ENCODE peak calls at places on chromosomes 12 and 14, in eight cellular contexts. Y is anterior cingulate cortex; B is kidney tubule cell; G is stimulated activated CD8-positive, alpha-beta memory T cell treated with anti-CD3 and anti-CD28 coated beads, Interleukin-4, amount 100 ng/mL, for 24 hours; W is NCI-H345; R is T follicular helper cell; V is lung microvascular endothelial cell; F is NCI-H446 treated with DMSO at 0.1 percent for 48 hours. C is an unnamed sample.

GRCh38 chr12:20350495-20350894 is 17.8 kb upstream of the PDE3A start:
- DNase-seq in V (peak; percentile 5), G (no peak), F (no peak), W (no peak), Y (no peak), R (no peak), B (no peak), C (no peak)

GRCh38 chr14:24849471-24849870 is 200.5 kb downstream of the STXBP6 start:
- DNase-seq in Y (no peak), G (no peak), R (no peak), B (no peak), W (no peak), V (no peak), F (no peak), C (no peak)

GRCh38 chr12:111777345-111778045 is 10.8 kb downstream of the ALDH2 start:
- DNase-seq in V (no peak), W (no peak), R (no peak), G (no peak), F (no peak), B (peak; percentile 91), Y (no peak), C (peak; percentile 66)

GRCh38 chr12:55706840-55707671 is 648 bp downstream of the ITGA7 start:
- DNase-seq in F (no peak), W (peak; percentile 28), B (no peak), Y (no peak), G (no peak), V (no peak), R (no peak), C (peak; percentile 63)

GRCh38 chr14:100066984-100067383 is 1.8 kb downstream of the EVL start:
- DNase-seq in G (no peak), B (no peak), F (no peak), Y (no peak), R (no peak), W (no peak), V (no peak), C (no peak)

GRCh38 chr12:100987552-100988277 is 193.1 kb downstream of the ANO4 start:
- DNase-seq in B (peak; percentile 88), G (no peak), W (peak; percentile 42), V (peak; percentile 74), F (no peak), Y (no peak), R (no peak), C (no peak)

GRCh38 chr12:101619868-101620761 is 25.3 kb downstream of the MYBPC1 start:
- DNase-seq in F (peak; percentile 70), B (no peak), Y (no peak), R (no peak), V (peak; percentile 5), W (peak; percentile 54), G (no peak), C (no peak)

GRCh38 chr12:119748512-119748911 is 80.6 kb downstream of the PRKAB1 start:
- DNase-seq in Y (no peak), W (no peak), R (no peak), G (no peak), B (peak; percentile 89), F (no peak), V (no peak), C (no peak)

GRCh38 chr12:19842116-19842515 is 402.8 kb downstream of the AEBP2 start:
- DNase-seq in V (no peak), F (no peak), G (no peak), W (no peak), Y (no peak), R (no peak), B (no peak), C (no peak)

GRCh38 chr14:71533396-71533795 is 398.8 kb upstream of the RGS6 start:
- DNase-seq in V (no peak), B (no peak), G (no peak), Y (no peak), F (no peak), R (no peak), W (no peak), C (no peak)

GRCh38 chr14:102140027-102140749 is 491 bp downstream of the WDR20 start:
- DNase-seq in B (peak; percentile 55), F (no peak), Y (peak; percentile 52), R (peak; percentile 5), G (peak; percentile 15), V (peak; percentile 17), W (peak; percentile 17), C (peak; percentile 51)

GRCh38 chr12:2588345-2588744 is 206.4 kb upstream of the FKBP4 start:
- DNase-seq in W (no peak), B (no peak), R (no peak), F (no peak), Y (no peak), V (no peak), G (no peak), C (no peak)

GRCh38 chr12:15962760-15963159 is 51.6 kb downstream of the DERA start:
- DNase-seq in Y (no peak), B (peak; percentile 92), V (no peak), G (no peak), F (no peak), R (no peak), W (no peak), C (no peak)

GRCh38 chr12:78403136-78403535 is 461.4 kb upstream of the SYT1 start:
- DNase-seq in V (no peak), B (peak; percentile 93), F (no peak), W (no peak), G (no peak), Y (no peak), R (no peak), C (no peak)

GRCh38 chr14:60090864-60091519 is 731 bp upstream of the PCNX4 start:
- DNase-seq in V (peak; percentile 32), W (peak; percentile 54), F (peak; percentile 66), R (no peak), Y (peak; percentile 38), B (peak; percentile 49), G (no peak), C (no peak)

GRCh38 chr14:103656031-103656757 is 27.2 kb downstream of the KLC1 start:
- DNase-seq in B (no peak), V (no peak), Y (no peak), W (no peak), G (no peak), R (no peak), F (no peak), C (no peak)

GRCh38 chr14:59360923-59361794 is 104.0 kb downstream of the GPR135 start:
- DNase-seq in F (peak; percentile 36), V (peak; percentile 51), W (peak; percentile 92), R (no peak), B (peak; percentile 75), G (no peak), Y (no peak), C (peak; percentile 74)

GRCh38 chr12:130872179-130873096 is 572 bp downstream of the RAN start:
- DNase-seq in B (peak; percentile 28), W (peak; percentile 31), R (peak; percentile 22), V (peak; percentile 55), G (peak; percentile 23), F (no peak), Y (peak; percentile 73), C (no peak)

GRCh38 chr14:33515899-33516298 is 435.0 kb downstream of the EGLN3 start:
- DNase-seq in W (no peak), B (no peak), G (no peak), R (no peak), F (no peak), V (no peak), Y (no peak), C (no peak)

GRCh38 chr14:50603565-50603964 is 43.6 kb downstream of the ATL1 start:
- DNase-seq in F (no peak), R (no peak), B (peak; percentile 12), Y (no peak), V (no peak), G (no peak), W (no peak), C (no peak)

GRCh38 chr14:60188115-60188514 is 22.9 kb upstream of the DHRS7 start:
- DNase-seq in V (no peak), F (no peak), W (no peak), Y (no peak), G (no peak), R (no peak), B (no peak), C (no peak)

GRCh38 chr12:123748171-123748570 is 13.9 kb upstream of the DNAH10 start:
- DNase-seq in F (no peak), W (no peak), R (no peak), G (no peak), Y (no peak), B (no peak), V (no peak), C (no peak)

GRCh38 chr14:69543341-69544249 is 31.1 kb downstream of the CCDC177 start:
- DNase-seq in Y (no peak), W (no peak), F (peak; percentile 10), B (peak; percentile 94), V (no peak), G (peak; percentile 5), R (no peak), C (peak; percentile 96)

GRCh38 chr12:76037130-76038105 is 5.8 kb upstream of the PHLDA1 start:
- DNase-seq in R (peak; percentile 9), B (peak; percentile 82), Y (no peak), V (peak; percentile 88), W (peak; percentile 69), G (no peak), F (peak; percentile 69), C (no peak)

GRCh38 chr14:45976001-45976400 is 675.6 kb downstream of the RPL10L start:
- DNase-seq in F (no peak), V (no peak), W (no peak), G (no peak), B (no peak), R (no peak), Y (no peak), C (no peak)

GRCh38 chr12:27779416-27779815 is 617 bp upstream of the KLHL42 start:
- DNase-seq in G (no peak), W (peak; percentile 25), Y (peak; percentile 59), R (no peak), V (peak; percentile 47), B (no peak), F (no peak), C (no peak)

GRCh38 chr12:63982787-63983186 is 138.3 kb downstream of the SRGAP1 start:
- DNase-seq in W (no peak), Y (no peak), B (no peak), G (no peak), V (no peak), F (no peak), R (no peak), C (no peak)

GRCh38 chr14:101398011-101398410 is 163.3 kb upstream of the DIO3 start:
- DNase-seq in R (no peak), W (no peak), Y (no peak), B (no peak), G (no peak), F (no peak), V (no peak), C (no peak)

GRCh38 chr14:55582741-55583140 is 2.7 kb downstream of the KTN1 start:
- DNase-seq in Y (no peak), W (no peak), R (no peak), G (no peak), B (no peak), F (no peak), V (no peak), C (no peak)

GRCh38 chr14:73133795-73134194 is 2.5 kb upstream of the PSEN1 start:
- DNase-seq in V (no peak), R (no peak), W (no peak), B (no peak), F (no peak), G (no peak), Y (no peak), C (no peak)

GRCh38 chr14:60220084-60220483 is 28.9 kb upstream of the PPM1A start:
- DNase-seq in B (no peak), R (no peak), F (no peak), W (no peak), Y (no peak), G (peak; percentile 4), V (no peak), C (no peak)

GRCh38 chr12:110704750-110705149 is 15.8 kb upstream of the HVCN1 start:
- DNase-seq in W (peak; percentile 55), F (no peak), R (no peak), V (peak; percentile 35), G (no peak), Y (no peak), B (peak; percentile 23), C (no peak)